ENCODE peak calls at places on chromosomes 11 and 22, in seven cellular contexts. E is colonic mucosa, Q is endodermal cell, Z is heart left ventricle, W is H9, I is IMR-90, O is right lobe of liver. F is an unnamed sample. For H3K9me3, the result is how much of the 10 kb centered on the place peaks cover.

GRCh38 chr11:120066738-120067303 is 71.1 kb downstream of the TRIM29 start:
- DNase-seq in Q (no peak), E (no peak), W (no peak), O (no peak), Z (no peak), I (no peak), F (no peak)

GRCh38 chr11:72466410-72466809 is 32.1 kb upstream of the CLPB start:
- DNase-seq in W (no peak), I (no peak), O (no peak), Z (no peak), E (no peak), Q (no peak), F (no peak)

GRCh38 chr22:23216331-23217170 is 36.2 kb downstream of the BCR start:
- DNase-seq in E (no peak), W (no peak), O (peak), Z (no peak), I (no peak), Q (no peak), F (no peak)

GRCh38 chr11:32259641-32260081 is 168.8 kb downstream of the RCN1 start:
- DNase-seq in Z (no peak), W (no peak), O (peak), Q (no peak), I (peak), E (no peak), F (no peak)

GRCh38 chr11:27282141-27282590 is 80.8 kb downstream of the CCDC34 start:
- DNase-seq in E (no peak), Q (no peak), Z (peak), O (peak), I (peak), W (no peak), F (no peak)

GRCh38 chr22:20625270-20625669 is 117.9 kb downstream of the MED15 start:
- DNase-seq in Z (no peak), O (no peak), E (no peak), W (no peak), Q (no peak), I (no peak), F (no peak)

GRCh38 chr11:47020793-47021624 is 84.4 kb downstream of the CSTPP1 start:
- DNase-seq in Z (no peak), I (peak), Q (no peak), E (no peak), W (no peak), O (no peak), F (no peak)

GRCh38 chr11:131977854-131978253 is 607.4 kb downstream of the NTM start:
- DNase-seq in I (peak), W (peak), Q (peak), O (no peak), E (no peak), Z (no peak), F (no peak)

GRCh38 chr22:50317674-50318073 is 9.1 kb downstream of the DENND6B start:
- DNase-seq in O (no peak), W (no peak), Q (no peak), I (no peak), E (no peak), Z (peak), F (no peak)

GRCh38 chr11:10298342-10298741 is 4.3 kb upstream of the SBF2 start:
- DNase-seq in E (no peak), Q (no peak), Z (no peak), I (peak), O (no peak), W (no peak), F (no peak)

GRCh38 chr11:19455731-19456130 is 215.0 kb upstream of the E2F8 start:
- DNase-seq in O (no peak), Z (peak), Q (peak), W (peak), E (no peak), I (peak), F (no peak)

GRCh38 chr22:27241430-27242110 is 560.0 kb downstream of the MN1 start:
- DNase-seq in I (no peak), Z (no peak), W (no peak), Q (no peak), O (no peak), E (no peak), F (peak)

GRCh38 chr22:28894320-28894719 is 10.9 kb downstream of the ZNRF3 start:
- DNase-seq in Z (peak), E (peak), Q (peak), I (no peak), O (no peak), W (no peak), F (no peak)

GRCh38 chr11:46743043-46743442 is 24.0 kb downstream of the F2 start:
- DNase-seq in Q (no peak), Z (no peak), W (no peak), O (no peak), E (no peak), I (no peak), F (no peak)

GRCh38 chr11:30411383-30411782 is 88.5 kb downstream of the ARL14EP start:
- DNase-seq in Q (no peak), I (peak), Z (no peak), O (no peak), W (no peak), E (no peak), F (no peak)

GRCh38 chr22:28102413-28102812 is 183.4 kb upstream of the PITPNB start:
- DNase-seq in I (no peak), O (no peak), E (no peak), W (no peak), Q (no peak), Z (no peak), F (no peak)

GRCh38 chr11:5197538-5197937 is 2.9 kb downstream of the OR51V1 start:
- DNase-seq in Q (no peak), O (no peak), I (peak), W (no peak), E (no peak), Z (no peak), F (no peak)

GRCh38 chr11:130642994-130643393 is 194.5 kb downstream of the ADAMTS15 start:
- DNase-seq in Q (peak), W (no peak), Z (no peak), I (no peak), E (no peak), O (no peak), F (no peak)

GRCh38 chr11:46367244-46367915 is 14.1 kb upstream of the MDK start:
- DNase-seq in W (peak), Q (peak), O (peak), E (peak), I (peak), Z (peak), F (peak)

GRCh38 chr11:12502041-12502440 is 124.7 kb downstream of the PARVA start:
- DNase-seq in Q (no peak), Z (no peak), W (no peak), O (no peak), I (peak), E (no peak), F (no peak)

GRCh38 chr11:65129649-65130441 is 4.5 kb downstream of the SYVN1 start:
- DNase-seq in E (no peak), Z (no peak), W (no peak), O (no peak), I (no peak), Q (peak), F (no peak)

GRCh38 chr11:65382804-65383368 is 440 bp upstream of the SLC25A45 start:
- DNase-seq in I (no peak), W (peak), Q (no peak), O (peak), E (peak), Z (no peak), F (peak)

DNA sequence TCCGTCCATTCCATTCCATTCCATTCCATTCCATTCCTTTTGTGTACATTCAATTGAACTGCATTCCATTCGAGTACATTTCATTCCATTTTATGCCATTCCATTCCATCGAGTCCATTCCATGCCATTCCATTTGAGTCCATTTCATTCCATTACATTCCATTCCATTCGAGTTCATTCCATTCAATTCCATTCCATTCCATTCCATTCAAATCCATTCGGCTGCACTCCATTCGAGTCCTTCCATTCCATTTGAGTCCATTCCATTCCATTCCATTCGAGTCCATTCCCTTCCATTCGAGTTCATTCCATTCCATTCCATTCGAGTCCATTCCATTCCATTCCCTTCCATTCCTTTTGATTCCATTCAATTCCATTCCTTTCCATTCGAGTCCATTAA is 4800.6 kb upstream of the OR11H1 start:
- DNase-seq in W (no peak), O (no peak), I (no peak), E (no peak), Q (no peak), Z (no peak), F (no peak)
- H3K9me3 ChIP-seq in W (half or more), O (under half), I (under half), E (under half), Q (half or more), Z (half or more), F (under half)

GRCh38 chr11:63850946-63851345 is 12.0 kb downstream of the MARK2 start:
- DNase-seq in W (no peak), Z (no peak), O (no peak), E (no peak), I (no peak), Q (no peak), F (no peak)
- H3K27ac ChIP-seq in W (no peak), Z (no peak), O (no peak), E (peak), I (no peak), Q (no peak), F (no peak)

GRCh38 chr11:8242113-8242475 is 21.6 kb downstream of the LMO1 start:
- DNase-seq in Z (no peak), O (no peak), Q (peak), W (peak), E (no peak), I (no peak), F (no peak)
- H3K9me3 ChIP-seq in Z (under half), O (under half), Q (under half), W (under half), E (under half), I (under half), F (under half)

GRCh38 chr22:31447337-31447736 is 42.3 kb downstream of the EIF4ENIF1 start:
- DNase-seq in O (no peak), Z (no peak), I (no peak), E (no peak), W (no peak), Q (no peak), F (no peak)

GRCh38 chr22:31451709-31452571 is 37.7 kb downstream of the EIF4ENIF1 start:
- DNase-seq in O (no peak), I (peak), W (no peak), Q (peak), E (peak), Z (no peak), F (no peak)

GRCh38 chr22:31446767-31447166 is 42.9 kb downstream of the EIF4ENIF1 start:
- DNase-seq in Q (no peak), Z (no peak), E (no peak), I (no peak), W (no peak), O (no peak), F (no peak)

GRCh38 chr22:31448382-31448781 is 41.3 kb downstream of the EIF4ENIF1 start:
- DNase-seq in E (no peak), W (no peak), O (no peak), Q (no peak), Z (no peak), I (no peak), F (no peak)

DNA sequence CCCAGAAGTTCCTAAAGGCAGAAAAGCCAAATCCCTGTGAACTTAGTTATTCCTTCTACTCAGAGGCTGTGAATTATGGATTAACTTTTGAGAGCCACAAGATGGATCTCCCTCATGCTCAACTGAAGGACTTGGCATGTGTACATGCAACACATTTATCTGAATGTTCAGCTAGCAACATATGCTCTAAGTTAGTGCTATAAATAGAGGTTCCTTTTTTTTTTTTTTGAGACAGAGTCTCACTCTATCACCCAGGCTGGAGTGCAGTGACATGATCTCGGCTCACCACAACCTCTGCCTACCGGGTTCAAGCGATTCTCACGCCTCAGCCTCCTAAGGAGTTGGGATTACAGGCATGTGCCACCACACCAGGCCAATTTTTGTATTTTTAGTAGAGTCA is 40.1 kb downstream of the EIF4ENIF1 start:
- DNase-seq in I (no peak), O (no peak), E (no peak), W (no peak), Q (no peak), Z (no peak), F (no peak)
- H3K27ac ChIP-seq in I (no peak), O (no peak), E (no peak), W (no peak), Q (no peak), Z (peak), F (no peak)

GRCh38 chr11:58784995-58785394 is 53.3 kb upstream of the GLYAT start:
- DNase-seq in E (no peak), Z (no peak), W (no peak), I (no peak), Q (no peak), O (no peak), F (no peak)

GRCh38 chr11:58787903-58788302 is 56.2 kb upstream of the GLYAT start:
- DNase-seq in E (no peak), W (no peak), Z (no peak), Q (no peak), I (peak), O (no peak), F (no peak)

GRCh38 chr11:58782066-58782465 is 50.3 kb upstream of the GLYAT start:
- DNase-seq in Q (no peak), Z (no peak), I (no peak), O (no peak), W (no peak), E (no peak), F (no peak)

GRCh38 chr11:58788355-58789023 is 56.0 kb downstream of the GLYATL2 start:
- DNase-seq in W (peak), I (peak), Z (no peak), E (peak), Q (peak), O (peak), F (peak)

GRCh38 chr11:58786693-58787092 is 55.0 kb upstream of the GLYAT start:
- DNase-seq in I (no peak), E (no peak), Z (no peak), Q (no peak), O (no peak), W (no peak), F (no peak)
- H3K9me3 ChIP-seq in I (under half), E (under half), Z (under half), Q (under half), O (under half), W (under half), F (under half)

GRCh38 chr11:34587282-34587677 is 33.6 kb upstream of the EHF start:
- DNase-seq in O (no peak), Q (no peak), W (no peak), E (no peak), Z (no peak), I (no peak), F (no peak)

GRCh38 chr11:34588023-34588422 is 32.9 kb upstream of the EHF start:
- DNase-seq in I (no peak), O (no peak), Z (no peak), W (no peak), E (no peak), Q (no peak), F (no peak)

GRCh38 chr11:34586655-34587281 is 34.1 kb upstream of the EHF start:
- DNase-seq in W (no peak), E (no peak), I (no peak), O (no peak), Q (no peak), Z (no peak), F (no peak)

GRCh38 chr11:34585870-34586654 is 34.8 kb upstream of the EHF start:
- DNase-seq in O (no peak), I (peak), Z (no peak), Q (no peak), W (no peak), E (no peak), F (no peak)

GRCh38 chr11:34588701-34589100 is 32.2 kb upstream of the EHF start:
- DNase-seq in E (no peak), I (no peak), Q (no peak), O (no peak), W (no peak), Z (no peak), F (no peak)
- H3K27ac ChIP-seq in E (no peak), I (no peak), Q (no peak), O (no peak), W (no peak), Z (no peak), F (no peak)

DNA sequence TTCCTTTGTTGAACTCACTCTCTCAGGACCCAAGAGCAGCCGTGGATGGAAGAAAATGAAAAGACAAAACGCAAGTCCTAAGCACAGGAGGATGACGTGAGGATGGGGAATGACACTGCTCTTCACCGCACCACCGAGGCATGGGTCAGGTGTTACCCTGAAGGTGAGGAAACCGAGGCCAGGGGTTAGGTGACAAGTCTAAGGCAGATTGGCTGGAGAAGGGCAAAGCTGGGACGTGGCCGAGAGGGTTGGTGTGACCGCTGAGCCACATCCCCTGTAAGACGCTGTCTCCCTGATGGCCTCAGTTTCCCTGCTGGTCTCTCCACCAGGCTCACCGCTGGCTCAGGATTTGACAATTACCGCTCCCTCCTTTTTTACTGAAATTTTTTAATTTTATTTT is 284.4 kb downstream of the CTTN start:
- DNase-seq in W (no peak), Q (no peak), E (no peak), Z (no peak), O (no peak), I (no peak), F (no peak)
- H3K9me3 ChIP-seq in W (under half), Q (under half), E (under half), Z (under half), O (under half), I (under half), F (under half)

GRCh38 chr11:69637601-69637955 is 3.4 kb upstream of the CCND1 start:
- DNase-seq in W (peak), Q (peak), O (no peak), Z (no peak), I (no peak), E (no peak), F (no peak)

GRCh38 chr11:69635210-69635609 is 5.7 kb upstream of the CCND1 start:
- DNase-seq in I (no peak), Q (peak), Z (no peak), W (no peak), O (no peak), E (no peak), F (no peak)

GRCh38 chr11:69635804-69636511 is 5.0 kb upstream of the CCND1 start:
- DNase-seq in E (no peak), O (no peak), Q (peak), Z (no peak), I (no peak), W (no peak), F (peak)

GRCh38 chr11:69636870-69637600 is 3.9 kb upstream of the CCND1 start:
- DNase-seq in I (no peak), Q (peak), Z (no peak), O (no peak), E (peak), W (no peak), F (no peak)

GRCh38 chr11:69636512-69636866 is 4.5 kb upstream of the CCND1 start:
- DNase-seq in O (peak), Z (peak), W (peak), I (peak), E (peak), Q (peak), F (peak)
- H3K27ac ChIP-seq in O (no peak), Z (peak), W (no peak), I (peak), E (no peak), Q (no peak), F (peak)

GRCh38 chr11:100525635-100526034 is 161.5 kb upstream of the ARHGAP42 start:
- DNase-seq in O (no peak), Q (peak), E (no peak), I (no peak), Z (no peak), W (peak), F (no peak)

GRCh38 chr11:100525197-100525596 is 161.9 kb upstream of the ARHGAP42 start:
- DNase-seq in O (peak), I (no peak), E (no peak), W (no peak), Z (no peak), Q (no peak), F (no peak)

DNA sequence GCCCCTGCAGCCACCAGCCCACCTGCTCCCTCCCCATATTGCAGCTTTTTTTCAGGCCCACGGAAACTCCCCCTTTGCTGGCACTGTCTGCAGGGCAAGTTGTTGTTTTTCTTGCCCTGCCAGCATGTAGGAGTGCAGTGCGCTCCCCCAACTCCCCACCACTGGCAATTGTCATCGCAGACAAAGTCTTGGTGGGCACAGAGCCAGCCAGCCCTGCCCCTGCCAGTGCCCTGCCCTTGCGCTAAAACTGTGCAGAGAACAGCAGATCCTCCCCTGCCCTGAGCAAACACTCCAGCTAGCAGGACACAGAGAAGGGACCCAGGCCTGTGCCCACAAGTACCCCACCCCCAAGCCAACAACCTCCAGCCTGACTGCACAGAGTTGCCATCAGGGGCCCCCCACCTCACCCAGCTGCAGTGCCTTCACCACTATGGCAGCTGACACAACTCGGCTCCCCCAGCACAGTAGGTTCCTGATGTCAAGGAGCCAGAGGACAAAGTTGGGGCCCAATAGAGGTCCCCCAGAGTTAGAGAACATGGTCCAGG is 158.1 kb upstream of the ARHGAP42 start:
- DNase-seq in E (no peak), O (no peak), Z (no peak), Q (no peak), I (no peak), W (no peak), F (peak)
- H3K9me3 ChIP-seq in E (under half), O (under half), Z (under half), Q (under half), I (under half), W (under half), F (under half)

GRCh38 chr22:32000171-32000570 is 42.9 kb upstream of the SLC5A1 start:
- DNase-seq in E (no peak), W (no peak), I (no peak), Z (no peak), Q (no peak), O (no peak), F (no peak)

DNA sequence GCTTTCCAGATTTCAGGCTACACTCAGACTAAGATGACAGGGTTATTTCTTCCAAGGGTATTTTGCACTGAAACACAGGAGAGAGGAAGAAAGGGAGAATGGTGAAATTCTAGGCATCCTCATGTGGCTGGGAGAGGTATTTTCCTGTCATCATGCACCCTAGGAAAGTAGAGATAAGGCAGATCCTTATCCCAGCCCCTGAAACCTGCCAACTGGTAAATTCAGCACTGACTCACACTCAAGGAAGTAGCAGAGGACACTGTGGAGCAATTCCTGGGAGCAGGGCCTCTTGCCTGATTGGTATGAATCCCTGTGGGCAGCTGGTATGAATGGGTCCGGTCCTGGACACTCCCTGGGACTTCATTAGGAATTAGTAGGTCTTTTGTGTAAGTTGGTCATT is 37.6 kb upstream of the SLC5A1 start:
- DNase-seq in I (peak), Z (no peak), W (no peak), O (no peak), Q (no peak), E (no peak), F (no peak)
- H3K27ac ChIP-seq in I (no peak), Z (no peak), W (no peak), O (no peak), Q (no peak), E (no peak), F (no peak)

F was measured in pancreas.